ENCODE peak calls at places on chromosomes 16 and 17, in four cellular contexts. M, V, Z and J are unnamed samples.

GRCh38 chr17:78450696-78451344 is 72.4 kb downstream of the PGS1 start:
- DNase-seq in M (no peak), V (no peak), Z (no peak), J (no peak)

GRCh38 chr16:27769561-27770222 is 219.7 kb downstream of the KATNIP start:
- DNase-seq in M (no peak), V (no peak), Z (no peak), J (no peak)

GRCh38 chr16:31477220-31478216 is 5.4 kb upstream of the SLC5A2 start:
- DNase-seq in M (peak; percentile 92), V (peak; percentile 93), Z (no peak), J (peak; percentile 86)

GRCh38 chr16:2171601-2172178 is 16.1 kb downstream of the TRAF7 start:
- DNase-seq in M (no peak), V (no peak), Z (no peak), J (no peak)

GRCh38 chr17:39595294-39595693 is 12.4 kb downstream of the NEUROD2 start:
- DNase-seq in M (no peak), V (no peak), Z (no peak), J (no peak)

GRCh38 chr17:65173284-65173793 is 36.2 kb downstream of the RGS9 start:
- DNase-seq in M (peak; percentile 96), V (no peak), Z (no peak), J (no peak)

GRCh38 chr17:47204722-47205418 is 4.3 kb upstream of the MYL4 start:
- DNase-seq in M (peak; percentile 61), V (no peak), Z (peak; percentile 77), J (no peak)

GRCh38 chr17:82151106-82151957 is 53.3 kb upstream of the FASN start:
- DNase-seq in M (no peak), V (no peak), Z (no peak), J (no peak)

GRCh38 chr17:48143629-48144028 is 36.1 kb downstream of the SNX11 start:
- DNase-seq in M (no peak), V (no peak), Z (no peak), J (peak; percentile 17)

GRCh38 chr17:31686495-31686894 is 172.5 kb downstream of the COPRS start:
- DNase-seq in M (no peak), V (no peak), Z (no peak), J (no peak)

GRCh38 chr16:22685162-22685830 is 128.7 kb upstream of the HS3ST2 start:
- DNase-seq in M (no peak), V (no peak), Z (no peak), J (no peak)

GRCh38 chr17:7336240-7337175 is at the start of gene ACAP1:
- DNase-seq in M (peak; percentile 68), V (no peak), Z (no peak), J (peak; percentile 78)

GRCh38 chr17:79618383-79619067 is 7.7 kb upstream of the RBFOX3 start:
- DNase-seq in M (no peak), V (no peak), Z (no peak), J (peak; percentile 8)

GRCh38 chr16:54033747-54034146 is 252.8 kb downstream of the IRX3 start:
- DNase-seq in M (no peak), V (no peak), Z (no peak), J (no peak)

GRCh38 chr17:81898029-81898866 is 3.8 kb upstream of the NPB start:
- DNase-seq in M (no peak), V (no peak), Z (no peak), J (no peak)

GRCh38 chr16:997440-998051 is 16.0 kb downstream of the SOX8 start:
- DNase-seq in M (no peak), V (no peak), Z (no peak), J (peak; percentile 64)

GRCh38 chr17:29570521-29570920 is 2.0 kb downstream of the TP53I13 start:
- DNase-seq in M (no peak), V (no peak), Z (no peak), J (no peak)

GRCh38 chr16:57042157-57043111 is 49.9 kb upstream of the CPNE2 start:
- DNase-seq in M (no peak), V (no peak), Z (peak; percentile 88), J (no peak)

GRCh38 chr16:68528686-68529379 is 10.3 kb upstream of the ZFP90 start:
- DNase-seq in M (peak; percentile 87), V (peak; percentile 85), Z (peak; percentile 39), J (peak; percentile 91)

GRCh38 chr17:13002761-13003453 is 14.9 kb downstream of the ELAC2 start:
- DNase-seq in M (peak; percentile 63), V (peak; percentile 59), Z (no peak), J (peak; percentile 83)

GRCh38 chr16:11581677-11582076 is 5.0 kb downstream of the LITAF start:
- DNase-seq in M (no peak), V (no peak), Z (no peak), J (no peak)

GRCh38 chr17:59783221-59784016 is 76.0 kb downstream of the VMP1 start:
- DNase-seq in M (peak; percentile 61), V (no peak), Z (no peak), J (no peak)

GRCh38 chr16:12170103-12171025 is 193.8 kb downstream of the SNX29 start:
- DNase-seq in M (no peak), V (no peak), Z (no peak), J (no peak)

GRCh38 chr16:73365010-73365409 is 317.1 kb upstream of the ZFHX3 start:
- DNase-seq in M (no peak), V (no peak), Z (no peak), J (no peak)

GRCh38 chr16:11312718-11313492 is 31.8 kb upstream of the PRM1 start:
- DNase-seq in M (peak; percentile 63), V (peak; percentile 72), Z (no peak), J (peak; percentile 53)

GRCh38 chr16:71367243-71367976 is 8.9 kb downstream of the CALB2 start:
- DNase-seq in M (peak; percentile 79), V (peak; percentile 55), Z (peak; percentile 2), J (peak; percentile 92)

GRCh38 chr17:69609495-69610315 is 195.2 kb downstream of the MAP2K6 start:
- DNase-seq in M (peak; percentile 15), V (peak; percentile 7), Z (no peak), J (peak; percentile 41)

GRCh38 chr17:49454050-49454449 is 39.4 kb upstream of the PHB1 start:
- DNase-seq in M (no peak), V (peak; percentile 95), Z (no peak), J (no peak)

GRCh38 chr16:30658731-30659506 is 688 bp downstream of the FBRS start:
- DNase-seq in M (no peak), V (peak; percentile 96), Z (peak; percentile 90), J (peak; percentile 75)

GRCh38 chr17:6108987-6109386 is 38.8 kb downstream of the WSCD1 start:
- DNase-seq in M (no peak), V (no peak), Z (no peak), J (no peak)

GRCh38 chr17:6110088-6110487 is 39.9 kb downstream of the WSCD1 start:
- DNase-seq in M (no peak), V (no peak), Z (no peak), J (no peak)

GRCh38 chr17:6107791-6108190 is 37.6 kb downstream of the WSCD1 start:
- DNase-seq in M (no peak), V (no peak), Z (no peak), J (no peak)

GRCh38 chr17:6109541-6109940 is 39.4 kb downstream of the WSCD1 start:
- DNase-seq in M (no peak), V (no peak), Z (no peak), J (no peak)

DNA sequence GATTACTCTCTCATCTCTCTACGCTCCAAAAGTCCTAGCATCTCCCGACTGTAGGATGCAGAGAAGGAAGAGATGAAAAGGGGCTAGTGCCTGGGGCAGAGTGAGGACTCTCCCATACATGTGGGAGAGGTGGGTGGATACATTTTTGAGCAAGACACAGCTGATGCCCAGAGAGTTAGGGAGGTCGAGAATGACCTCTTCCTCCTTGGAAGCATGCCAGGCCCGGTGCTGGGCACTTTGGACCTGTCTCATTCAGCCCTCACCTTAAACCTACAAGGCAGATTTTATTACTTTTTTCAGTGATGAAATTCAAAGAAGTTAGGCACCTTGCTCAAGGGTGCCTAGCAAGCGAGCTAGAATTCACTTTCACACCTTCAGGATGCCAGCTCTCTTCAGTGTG is 38.2 kb downstream of the WSCD1 start:
- DNase-seq in M (no peak), V (no peak), Z (no peak), J (no peak)
- TF ChIP-seq CBFB in M (no peak), V (no peak), Z (no peak), J (no peak)

DNA sequence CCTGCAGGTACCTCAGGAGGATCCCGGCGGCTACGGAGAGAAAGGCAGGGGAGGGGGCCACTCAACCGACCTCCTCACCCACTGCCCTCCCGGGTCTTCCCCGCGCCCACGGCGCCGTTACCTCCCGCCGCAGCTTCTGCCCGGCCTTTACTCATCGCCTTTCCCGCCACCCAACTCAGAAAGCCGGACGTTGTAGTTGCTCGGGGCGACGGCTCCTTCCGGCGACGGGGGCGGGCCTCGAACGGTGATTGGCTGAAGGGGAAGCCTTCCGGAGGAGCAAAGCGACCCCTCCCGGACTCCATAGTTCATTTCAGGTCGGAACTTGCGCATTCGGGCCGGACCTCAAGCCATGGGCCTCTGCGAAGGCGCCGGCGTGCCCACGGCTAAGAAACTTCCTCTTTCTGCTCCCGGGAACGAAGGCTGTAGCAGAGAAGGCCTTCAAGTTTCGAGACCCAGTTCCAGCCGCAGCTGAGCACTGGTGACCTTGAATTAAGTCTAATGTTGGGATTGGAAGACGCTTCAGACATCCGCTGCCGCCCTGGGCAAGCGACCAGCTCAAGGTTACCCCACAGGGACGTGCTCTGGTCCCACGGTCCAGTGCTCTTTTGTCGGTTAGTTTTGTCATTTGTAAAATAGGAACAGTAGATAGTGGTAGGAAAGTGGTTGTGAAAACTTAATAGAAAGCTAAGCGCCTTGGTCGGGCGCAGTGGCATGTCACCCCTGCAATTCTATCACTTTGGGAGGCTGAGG is at the start of gene PSMC3IP:
- DNase-seq in M (peak; percentile 97), V (peak; percentile 92), Z (peak; percentile 76), J (peak; percentile 96)
- TF ChIP-seq CBFB in M (no peak), V (peak; percentile 72), Z (no peak), J (no peak)

GRCh38 chr16:89410794-89411309 is 79.5 kb downstream of the ANKRD11 start:
- DNase-seq in M (no peak), V (peak; percentile 34), Z (no peak), J (no peak)
- TF ChIP-seq CBFB in M (no peak), V (no peak), Z (no peak), J (no peak)

DNA sequence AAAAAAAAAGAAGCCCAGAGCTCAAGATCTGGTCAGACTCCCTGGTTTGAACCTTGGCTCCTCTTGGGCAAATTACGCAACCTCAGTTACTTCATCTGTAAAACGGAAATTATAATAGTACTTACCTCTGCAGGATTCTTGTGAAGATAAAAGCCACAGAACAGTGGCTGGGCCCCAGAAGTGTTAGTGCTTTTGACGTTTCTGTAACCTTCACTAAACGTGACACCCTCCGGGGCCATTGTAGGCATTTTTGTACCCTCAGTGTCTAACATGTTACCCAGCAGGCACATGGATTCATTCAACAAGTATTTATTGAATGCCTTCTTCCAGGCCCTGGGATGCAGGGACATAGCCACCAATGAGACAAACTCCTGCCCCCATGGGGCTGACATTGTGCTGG is 58.0 kb downstream of the PITPNC1 start:
- DNase-seq in M (no peak), V (peak; percentile 10), Z (no peak), J (no peak)
- TF ChIP-seq CBFB in M (no peak), V (no peak), Z (no peak), J (no peak)

GRCh38 chr17:27293359-27293897 is 486 bp upstream of the WSB1 start:
- DNase-seq in M (peak; percentile 54), V (no peak), Z (no peak), J (no peak)

GRCh38 chr17:27293898-27294688 is at the start of gene WSB1:
- DNase-seq in M (peak; percentile 94), V (peak; percentile 77), Z (peak; percentile 61), J (peak; percentile 93)

GRCh38 chr17:27295945-27296344 is 2.0 kb downstream of the WSB1 start:
- DNase-seq in M (peak; percentile 40), V (no peak), Z (no peak), J (no peak)

GRCh38 chr17:27296427-27296979 is 2.6 kb downstream of the WSB1 start:
- DNase-seq in M (no peak), V (no peak), Z (no peak), J (no peak)

GRCh38 chr17:27294689-27295630 is 1.0 kb downstream of the WSB1 start:
- DNase-seq in M (peak; percentile 91), V (peak; percentile 31), Z (peak; percentile 66), J (no peak)
- TF ChIP-seq CBFB in M (no peak), V (no peak), Z (no peak), J (no peak)